ENCODE peak calls at places on chromosomes 7 and 10, in four cellular contexts. One of them, this sample, is unnamed.

GRCh38 chr10:114142018-114142417 is 32.0 kb downstream of the CCDC186 start:
- DNase-seq in SK-N-SH: no peak
- DNase-seq in WTC11: no peak
- DNase-seq in K562: no peak
- DNase-seq in this sample: no peak

GRCh38 chr7:154794147-154794780 is 208.7 kb downstream of the PAXIP1 start:
- DNase-seq in SK-N-SH: no peak
- DNase-seq in WTC11: no peak
- DNase-seq in K562: peak
- DNase-seq in this sample: no peak

GRCh38 chr10:91198781-91199180 is 21.7 kb upstream of the PCGF5 start:
- DNase-seq in SK-N-SH: no peak
- DNase-seq in WTC11: no peak
- DNase-seq in K562: no peak
- DNase-seq in this sample: peak

GRCh38 chr10:105063796-105064195 is 422.7 kb downstream of the SORCS3 start:
- DNase-seq in SK-N-SH: peak
- DNase-seq in WTC11: peak
- DNase-seq in K562: peak
- DNase-seq in this sample: no peak

GRCh38 chr7:142319970-142320369 is 62.1 kb upstream of the PRSS58 start:
- DNase-seq in SK-N-SH: no peak
- DNase-seq in WTC11: peak
- DNase-seq in K562: peak
- DNase-seq in this sample: no peak

GRCh38 chr10:43444313-43444712 is 7.4 kb downstream of the ZNF487 start:
- DNase-seq in SK-N-SH: no peak
- DNase-seq in WTC11: no peak
- DNase-seq in K562: no peak
- DNase-seq in this sample: no peak

GRCh38 chr7:91367812-91368578 is 103.8 kb downstream of the FZD1 start:
- DNase-seq in SK-N-SH: no peak
- DNase-seq in WTC11: no peak
- DNase-seq in K562: no peak
- DNase-seq in this sample: no peak

GRCh38 chr10:55374060-55374459 is 573.0 kb upstream of the PCDH15 start:
- DNase-seq in SK-N-SH: no peak
- DNase-seq in WTC11: no peak
- DNase-seq in K562: no peak
- DNase-seq in this sample: no peak

GRCh38 chr7:44473295-44473694 is 17.2 kb downstream of the NUDCD3 start:
- DNase-seq in SK-N-SH: no peak
- DNase-seq in WTC11: no peak
- DNase-seq in K562: no peak
- DNase-seq in this sample: no peak

GRCh38 chr10:133336131-133337078 is at the start of gene CALY:
- DNase-seq in SK-N-SH: peak
- DNase-seq in WTC11: peak
- DNase-seq in K562: peak
- DNase-seq in this sample: no peak

GRCh38 chr10:94858022-94858421 is 80.4 kb upstream of the CYP2C9 start:
- DNase-seq in SK-N-SH: no peak
- DNase-seq in WTC11: no peak
- DNase-seq in K562: no peak
- DNase-seq in this sample: no peak

GRCh38 chr7:121440857-121441503 is 44.9 kb upstream of the FAM3C start:
- DNase-seq in SK-N-SH: no peak
- DNase-seq in WTC11: no peak
- DNase-seq in K562: no peak
- DNase-seq in this sample: no peak

GRCh38 chr10:32790483-32790882 is 167.5 kb downstream of the ITGB1 start:
- DNase-seq in SK-N-SH: no peak
- DNase-seq in WTC11: no peak
- DNase-seq in K562: no peak
- DNase-seq in this sample: no peak
- TF ChIP-seq USF1 in SK-N-SH: no peak
- TF ChIP-seq USF1 in WTC11: no peak
- TF ChIP-seq USF1 in K562: no peak
- TF ChIP-seq USF1 in this sample: no peak

GRCh38 chr7:150342119-150342405 is 633 bp upstream of the RARRES2 start:
- DNase-seq in SK-N-SH: no peak
- DNase-seq in WTC11: no peak
- DNase-seq in K562: no peak
- DNase-seq in this sample: no peak
- TF ChIP-seq USF1 in SK-N-SH: no peak
- TF ChIP-seq USF1 in WTC11: no peak
- TF ChIP-seq USF1 in K562: no peak
- TF ChIP-seq USF1 in this sample: no peak

DNA sequence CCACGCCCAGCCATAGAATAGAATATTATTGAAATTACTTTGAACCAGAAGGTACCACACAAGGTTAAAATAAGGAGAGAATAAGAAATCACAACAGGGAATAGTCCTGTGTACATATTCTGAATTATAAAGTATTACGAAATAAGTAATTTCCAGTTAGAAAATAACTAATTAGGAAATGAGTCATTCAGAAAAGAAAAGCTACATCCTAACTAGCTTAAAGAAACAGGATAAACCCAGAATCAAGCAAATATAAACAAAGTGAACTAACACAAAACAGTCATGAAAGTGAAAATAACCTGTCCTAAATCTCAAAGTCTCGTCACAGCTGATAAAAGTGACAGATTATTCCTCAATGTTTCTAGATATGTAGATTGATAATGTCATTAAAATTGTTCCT is 74.8 kb upstream of the NEBL start:
- DNase-seq in SK-N-SH: no peak
- DNase-seq in WTC11: no peak
- DNase-seq in K562: no peak
- DNase-seq in this sample: no peak
- TF ChIP-seq USF1 in SK-N-SH: no peak
- TF ChIP-seq USF1 in WTC11: no peak
- TF ChIP-seq USF1 in K562: no peak
- TF ChIP-seq USF1 in this sample: no peak

DNA sequence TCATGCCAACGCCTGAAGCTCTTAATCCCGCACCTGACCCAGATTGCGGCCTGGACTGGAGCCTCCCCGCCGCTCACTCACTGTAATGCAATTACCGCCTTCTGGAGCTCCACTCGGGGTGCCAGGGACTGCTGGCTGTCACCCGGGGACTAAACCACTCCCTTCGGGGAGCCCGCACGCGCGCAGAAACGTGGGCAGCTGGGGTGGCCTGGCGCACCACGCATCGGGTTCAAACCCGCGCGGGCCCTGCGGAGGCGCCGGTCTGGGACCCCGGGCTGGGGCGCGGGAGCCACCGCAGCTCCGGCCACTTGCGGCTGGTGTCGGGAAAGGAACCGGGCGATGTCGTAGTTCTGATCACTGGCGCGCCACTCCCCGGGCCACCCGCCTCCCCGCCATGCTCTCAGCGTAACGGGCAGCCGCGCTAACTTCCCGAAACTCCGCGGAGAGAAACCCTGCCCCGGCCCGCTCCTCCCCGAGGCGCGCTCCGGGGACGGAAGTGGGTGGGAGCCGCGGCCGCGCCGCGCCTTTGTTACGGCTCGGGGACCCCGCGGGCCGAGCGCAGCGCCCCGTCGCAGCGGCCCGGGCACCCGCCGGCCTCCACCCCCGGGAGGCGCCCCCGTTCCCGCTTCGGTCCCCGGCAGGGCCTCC is 100.3 kb upstream of the SVIL start:
- DNase-seq in SK-N-SH: peak
- DNase-seq in WTC11: peak
- DNase-seq in K562: no peak
- DNase-seq in this sample: no peak
- TF ChIP-seq USF1 in SK-N-SH: no peak
- TF ChIP-seq USF1 in WTC11: no peak
- TF ChIP-seq USF1 in K562: no peak
- TF ChIP-seq USF1 in this sample: no peak

DNA sequence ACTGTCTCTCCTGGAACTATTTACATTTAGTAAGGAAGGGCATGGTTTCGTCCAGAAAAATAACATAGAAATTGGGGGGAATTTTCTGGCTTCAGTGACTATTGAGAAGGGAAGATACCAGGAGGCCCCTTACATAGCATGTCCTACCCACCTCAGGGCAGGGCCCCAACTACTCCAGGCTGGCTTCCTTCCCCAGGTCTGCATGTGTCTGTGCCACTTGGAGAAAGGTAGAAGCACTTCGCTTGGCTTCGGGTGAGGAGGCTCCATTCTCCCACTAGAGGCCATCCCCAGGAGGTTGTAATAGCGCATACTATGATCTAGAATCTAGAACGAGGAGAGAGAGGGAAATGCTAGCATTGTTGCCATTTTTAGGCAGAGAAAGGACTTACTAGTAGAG is 14.7 kb downstream of the LRGUK start:
- DNase-seq in SK-N-SH: no peak
- DNase-seq in WTC11: no peak
- DNase-seq in K562: no peak
- DNase-seq in this sample: no peak
- TF ChIP-seq USF1 in SK-N-SH: no peak
- TF ChIP-seq USF1 in WTC11: no peak
- TF ChIP-seq USF1 in K562: no peak
- TF ChIP-seq USF1 in this sample: no peak

DNA sequence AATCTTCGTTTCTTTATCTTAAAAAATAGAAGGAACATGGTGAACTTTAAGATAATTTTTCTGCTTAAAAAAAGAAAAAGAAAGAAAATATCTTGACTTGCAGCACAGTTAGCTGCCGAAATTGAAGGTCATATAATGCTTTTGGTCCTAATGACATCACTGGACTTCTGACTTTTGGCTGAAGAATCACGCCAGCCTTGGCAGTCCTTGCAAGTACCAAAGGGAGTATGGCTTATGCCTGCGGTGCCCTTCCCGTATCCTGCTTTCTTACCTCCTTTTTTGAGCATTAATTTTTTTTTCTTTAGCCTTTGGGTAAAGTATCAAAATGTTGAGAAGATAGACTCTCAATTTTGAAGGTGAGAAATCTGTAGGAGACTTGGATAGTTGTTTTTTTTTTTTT is 7.0 kb downstream of the BMPR1A start:
- DNase-seq in SK-N-SH: no peak
- DNase-seq in WTC11: no peak
- DNase-seq in K562: no peak
- DNase-seq in this sample: no peak
- TF ChIP-seq USF1 in SK-N-SH: no peak
- TF ChIP-seq USF1 in WTC11: no peak
- TF ChIP-seq USF1 in K562: no peak
- TF ChIP-seq USF1 in this sample: no peak

GRCh38 chr7:158394936-158395335 is 192.7 kb downstream of the PTPRN2 start:
- DNase-seq in SK-N-SH: peak
- DNase-seq in WTC11: peak
- DNase-seq in K562: peak
- DNase-seq in this sample: no peak
- TF ChIP-seq USF1 in SK-N-SH: no peak
- TF ChIP-seq USF1 in WTC11: no peak
- TF ChIP-seq USF1 in K562: no peak
- TF ChIP-seq USF1 in this sample: no peak

This sample was measured in GM12878.